ENCODE peak calls at places on chromosomes 16 and 17, in four cellular contexts. K, A, R and G are unnamed samples.

GRCh38 chr17:34981538-34982241 is 1.4 kb downstream of the LIG3 start:
- DNase-seq in K (no peak), A (no peak), R (peak; percentile 47), G (peak; percentile 28)

GRCh38 chr17:81049372-81049911 is 14.5 kb downstream of the BAIAP2 start:
- DNase-seq in K (no peak), A (no peak), R (no peak), G (no peak)

GRCh38 chr17:2929881-2930533 is 133.4 kb downstream of the OR1D5 start:
- DNase-seq in K (peak; percentile 89), A (peak; percentile 92), R (peak; percentile 39), G (peak; percentile 86)

GRCh38 chr17:81125573-81126081 is 39.7 kb upstream of the PVALEF start:
- DNase-seq in K (no peak), A (no peak), R (no peak), G (no peak)

GRCh38 chr17:75774988-75775668 is 9.5 kb upstream of the UNK start:
- DNase-seq in K (peak; percentile 57), A (peak; percentile 82), R (peak; percentile 44), G (peak; percentile 77)

GRCh38 chr16:51313204-51313603 is 162.1 kb upstream of the SALL1 start:
- DNase-seq in K (no peak), A (no peak), R (no peak), G (no peak)

GRCh38 chr17:79981090-79981489 is 54.6 kb downstream of the TBC1D16 start:
- DNase-seq in K (no peak), A (peak; percentile 20), R (no peak), G (no peak)

GRCh38 chr17:35361027-35361426 is 12.4 kb downstream of the SLFN11 start:
- DNase-seq in K (no peak), A (no peak), R (no peak), G (no peak)

GRCh38 chr17:43579570-43580140 is 33.5 kb upstream of the ETV4 start:
- DNase-seq in K (no peak), A (no peak), R (peak; percentile 95), G (no peak)

GRCh38 chr16:13154799-13155198 is 253.4 kb downstream of the SHISA9 start:
- DNase-seq in K (no peak), A (no peak), R (no peak), G (no peak)

GRCh38 chr17:5508855-5509254 is 22.5 kb downstream of the MIS12 start:
- DNase-seq in K (no peak), A (peak; percentile 77), R (peak; percentile 79), G (peak; percentile 86)

GRCh38 chr16:49497466-49497865 is 123.9 kb downstream of the C16orf78 start:
- DNase-seq in K (no peak), A (no peak), R (no peak), G (no peak)

GRCh38 chr17:5120036-5120435 is 4.2 kb downstream of the USP6 start:
- DNase-seq in K (no peak), A (peak; percentile 24), R (no peak), G (no peak)

GRCh38 chr17:14203392-14203791 is 33.3 kb downstream of the CDRT15 start:
- DNase-seq in K (no peak), A (no peak), R (peak; percentile 8), G (peak; percentile 36)

GRCh38 chr16:17414421-17414820 is 56.3 kb downstream of the XYLT1 start:
- DNase-seq in K (no peak), A (no peak), R (no peak), G (no peak)

GRCh38 chr17:70478883-70479282 is 309.6 kb downstream of the KCNJ2 start:
- DNase-seq in K (no peak), A (no peak), R (no peak), G (no peak)

GRCh38 chr16:48164907-48165715 is 9.3 kb upstream of the ABCC12 start:
- DNase-seq in K (peak; percentile 89), A (peak; percentile 87), R (peak; percentile 65), G (peak; percentile 86)

GRCh38 chr16:56948234-56948633 is 13.5 kb upstream of the CETP start:
- DNase-seq in K (no peak), A (no peak), R (no peak), G (no peak)

GRCh38 chr16:75044800-75045361 is 46.1 kb downstream of the ZNRF1 start:
- DNase-seq in K (no peak), A (no peak), R (no peak), G (no peak)

GRCh38 chr16:1349351-1349750 is 2.3 kb downstream of the TSR3 start:
- DNase-seq in K (no peak), A (no peak), R (no peak), G (no peak)

GRCh38 chr17:16085066-16085699 is 85.6 kb downstream of the TTC19 start:
- DNase-seq in K (no peak), A (no peak), R (peak; percentile 89), G (no peak)

GRCh38 chr17:5665164-5665563 is 80.9 kb upstream of the NLRP1 start:
- DNase-seq in K (no peak), A (no peak), R (no peak), G (no peak)

GRCh38 chr17:8470447-8471047 is 34.9 kb downstream of the NDEL1 start:
- DNase-seq in K (no peak), A (peak; percentile 33), R (no peak), G (no peak)

GRCh38 chr17:59620518-59621259 is 994 bp downstream of the CLTC start:
- DNase-seq in K (no peak), A (peak; percentile 53), R (no peak), G (peak; percentile 77)

GRCh38 chr17:32452281-32452680 is 8.0 kb downstream of the PSMD11 start:
- DNase-seq in K (no peak), A (no peak), R (peak; percentile 73), G (no peak)

GRCh38 chr16:11390573-11391495 is 45.6 kb downstream of the RMI2 start:
- DNase-seq in K (no peak), A (no peak), R (no peak), G (peak; percentile 49)

GRCh38 chr17:81026266-81027036 is 8.5 kb upstream of the BAIAP2 start:
- DNase-seq in K (no peak), A (no peak), R (no peak), G (no peak)

GRCh38 chr17:15782809-15783208 is 50.7 kb downstream of the TBC1D26 start:
- DNase-seq in K (no peak), A (no peak), R (no peak), G (no peak)

GRCh38 chr16:12609937-12610699 is 193.6 kb downstream of the CPPED1 start:
- DNase-seq in K (no peak), A (peak; percentile 10), R (no peak), G (no peak)

GRCh38 chr17:35540589-35541404 is 3.3 kb upstream of the SLFN12L start:
- DNase-seq in K (no peak), A (no peak), R (peak; percentile 51), G (no peak)

GRCh38 chr17:31413081-31413799 is 21.8 kb downstream of the RAB11FIP4 start:
- DNase-seq in K (no peak), A (peak; percentile 31), R (no peak), G (no peak)

GRCh38 chr17:52147872-52148271 is 10.6 kb downstream of the CA10 start:
- DNase-seq in K (no peak), A (no peak), R (no peak), G (no peak)

DNA sequence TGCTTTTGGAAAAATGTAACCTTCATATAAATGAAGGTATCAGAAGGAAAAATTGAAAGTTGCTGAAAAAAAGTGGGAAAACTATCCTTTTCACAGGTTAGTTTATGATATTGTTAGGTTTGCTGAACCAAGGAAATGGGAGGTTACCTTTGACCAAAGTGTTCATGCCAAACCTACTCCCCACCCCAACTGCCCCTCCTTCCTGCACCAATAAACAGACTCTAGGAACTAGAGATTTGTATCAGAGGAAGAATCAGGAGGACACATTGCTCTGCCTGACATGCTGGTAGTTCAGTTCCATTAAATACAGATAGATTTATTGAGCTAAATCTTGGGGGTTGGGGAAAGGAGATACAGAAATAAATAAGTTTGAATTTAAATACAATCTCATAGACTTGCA is 18.2 kb downstream of the MYH8 start:
- DNase-seq in K (no peak), A (no peak), R (no peak), G (no peak)
- H3K4me1 ChIP-seq in K (no peaks in the 10 kb centered on the region), A (no peaks in the 10 kb centered on the region), R (no peaks in the 10 kb centered on the region), G (peaks cover 2% of the 10 kb centered on the region)

GRCh38 chr16:87345721-87346424 is 28.7 kb upstream of the C16orf95 start:
- DNase-seq in K (no peak), A (no peak), R (no peak), G (no peak)
- H3K56ac ChIP-seq in K (no peak overlapping the region), A (no peak overlapping the region), R (no peak overlapping the region), G (peak overlapping the region; percentile 36)

GRCh38 chr17:47210105-47210504 is 957 bp downstream of the MYL4 start:
- DNase-seq in K (no peak), A (no peak), R (no peak), G (peak; percentile 19)
- H3K18ac ChIP-seq in K (no peak overlapping the region), A (no peak overlapping the region), R (no peak overlapping the region), G (no peak overlapping the region)

DNA sequence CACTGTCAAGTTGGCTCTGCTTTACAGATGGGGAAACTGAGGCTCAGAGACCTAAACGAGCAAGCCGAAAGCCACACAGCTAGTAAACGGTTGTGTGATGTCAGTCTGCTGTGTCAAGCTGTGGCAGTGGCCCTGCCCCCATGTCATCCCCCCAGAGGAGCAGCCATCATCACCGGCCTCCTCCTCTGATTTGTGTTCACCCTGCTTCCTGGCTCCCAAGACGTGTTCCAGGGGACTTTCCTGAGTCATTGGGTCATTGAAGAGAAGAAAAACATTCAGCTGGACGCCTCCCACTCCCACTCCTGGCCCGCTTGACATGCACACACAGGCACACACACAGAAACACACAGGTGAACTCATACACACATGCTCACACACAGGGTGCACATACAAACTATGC is 54.0 kb upstream of the CIBAR2 start:
- DNase-seq in K (no peak), A (no peak), R (peak; percentile 36), G (no peak)
- H3K4me1 ChIP-seq in K (peaks cover 15% of the 10 kb centered on the region), A (peaks cover 5% of the 10 kb centered on the region), R (peaks cover 39% of the 10 kb centered on the region), G (peaks cover 7% of the 10 kb centered on the region)

DNA sequence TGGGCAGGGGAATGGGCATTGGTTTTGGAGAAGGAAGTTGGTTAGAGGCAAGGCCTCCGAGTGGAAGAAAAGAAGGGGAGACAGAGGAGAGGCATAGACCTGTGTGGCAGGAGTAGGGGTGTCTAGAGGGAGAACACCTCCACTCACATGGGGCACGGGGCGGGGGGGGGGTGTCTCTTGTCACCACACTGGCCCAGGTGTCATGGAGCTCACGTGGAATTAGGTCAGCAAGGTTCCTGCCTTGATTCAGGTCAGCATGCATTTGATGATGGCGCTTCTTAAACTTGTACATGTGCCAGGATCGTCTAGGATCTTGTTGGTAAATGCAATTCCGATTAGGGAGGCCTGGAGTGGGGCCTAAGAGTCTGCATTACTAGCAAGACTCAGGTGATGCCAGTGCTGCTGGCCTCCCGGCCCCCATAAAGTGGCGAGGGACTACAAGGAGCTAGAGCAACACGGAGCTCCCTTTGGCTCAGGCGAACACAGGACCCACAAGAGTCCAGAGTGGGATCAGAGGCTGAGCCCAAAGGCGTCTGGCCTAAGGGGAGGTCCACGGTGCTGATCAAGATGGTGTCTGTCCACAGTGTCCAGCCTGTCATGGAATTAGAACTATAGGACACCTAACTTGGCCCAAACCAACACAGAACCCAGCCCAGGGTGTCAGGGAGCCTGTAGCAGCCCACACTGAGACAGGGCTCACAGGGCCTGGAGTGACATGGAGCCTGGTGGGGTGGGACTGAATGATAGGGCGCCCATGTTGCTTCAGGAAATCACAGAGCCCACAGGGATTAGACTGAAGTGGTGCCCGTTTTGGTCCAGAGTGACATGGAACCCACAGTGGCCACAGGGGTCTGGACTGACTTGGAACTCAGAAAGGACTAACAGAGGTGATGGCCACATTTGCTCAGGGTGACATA is 16.7 kb downstream of the EPOP start:
- DNase-seq in K (no peak), A (no peak), R (no peak), G (no peak)
- H3K56ac ChIP-seq in K (no peak overlapping the region), A (no peak overlapping the region), R (no peak overlapping the region), G (peak overlapping the region; percentile 37)